ENCODE peak calls at places on chromosomes 5 and 9, in eight cellular contexts. One of them, this sample, is unnamed.

GRCh38 chr5:180950291-180950949 is 38.2 kb upstream of the BTNL3 start:
- DNase-seq in pancreas: no peak
- DNase-seq in uterus: no peak
- DNase-seq in adipocyte: no peak
- DNase-seq in A673: no peak
- DNase-seq in fibroblast of pulmonary artery: no peak
- DNase-seq in gastrocnemius medialis: no peak
- DNase-seq in HFF-Myc: no peak
- DNase-seq in this sample: no peak

GRCh38 chr9:131013015-131013755 is 4.2 kb downstream of the LAMC3 start:
- DNase-seq in pancreas: no peak
- DNase-seq in uterus: no peak
- DNase-seq in adipocyte: no peak
- DNase-seq in A673: no peak
- DNase-seq in fibroblast of pulmonary artery: no peak
- DNase-seq in gastrocnemius medialis: no peak
- DNase-seq in HFF-Myc: no peak
- DNase-seq in this sample: no peak

GRCh38 chr5:93117753-93118531 is 463.1 kb downstream of the NR2F1-AS1 start:
- DNase-seq in pancreas: no peak
- DNase-seq in uterus: no peak
- DNase-seq in adipocyte: peak
- DNase-seq in A673: no peak
- DNase-seq in fibroblast of pulmonary artery: peak
- DNase-seq in gastrocnemius medialis: no peak
- DNase-seq in HFF-Myc: no peak
- DNase-seq in this sample: peak

GRCh38 chr9:96480736-96481135 is 30.8 kb downstream of the HABP4 start:
- DNase-seq in pancreas: no peak
- DNase-seq in uterus: no peak
- DNase-seq in adipocyte: no peak
- DNase-seq in A673: no peak
- DNase-seq in fibroblast of pulmonary artery: no peak
- DNase-seq in gastrocnemius medialis: no peak
- DNase-seq in HFF-Myc: no peak
- DNase-seq in this sample: no peak

GRCh38 chr5:96377167-96377566 is 55.9 kb downstream of the PCSK1 start:
- DNase-seq in pancreas: no peak
- DNase-seq in uterus: no peak
- DNase-seq in adipocyte: no peak
- DNase-seq in A673: no peak
- DNase-seq in fibroblast of pulmonary artery: no peak
- DNase-seq in gastrocnemius medialis: no peak
- DNase-seq in HFF-Myc: no peak
- DNase-seq in this sample: no peak

GRCh38 chr9:27154923-27155322 is 45.9 kb downstream of the TEK start:
- DNase-seq in pancreas: no peak
- DNase-seq in uterus: no peak
- DNase-seq in adipocyte: peak
- DNase-seq in A673: no peak
- DNase-seq in fibroblast of pulmonary artery: peak
- DNase-seq in gastrocnemius medialis: no peak
- DNase-seq in HFF-Myc: peak
- DNase-seq in this sample: peak

GRCh38 chr5:131792900-131793299 is 3.9 kb downstream of the FNIP1 start:
- DNase-seq in pancreas: no peak
- DNase-seq in uterus: no peak
- DNase-seq in adipocyte: no peak
- DNase-seq in A673: no peak
- DNase-seq in fibroblast of pulmonary artery: no peak
- DNase-seq in gastrocnemius medialis: no peak
- DNase-seq in HFF-Myc: no peak
- DNase-seq in this sample: no peak

GRCh38 chr5:443239-444151 is 519 bp downstream of the EXOC3 start:
- DNase-seq in pancreas: no peak
- DNase-seq in uterus: no peak
- DNase-seq in adipocyte: no peak
- DNase-seq in A673: peak
- DNase-seq in fibroblast of pulmonary artery: no peak
- DNase-seq in gastrocnemius medialis: no peak
- DNase-seq in HFF-Myc: no peak
- DNase-seq in this sample: no peak

GRCh38 chr5:169050146-169050571 is 250.8 kb downstream of the SLIT3 start:
- DNase-seq in pancreas: no peak
- DNase-seq in uterus: no peak
- DNase-seq in adipocyte: peak
- DNase-seq in A673: no peak
- DNase-seq in fibroblast of pulmonary artery: no peak
- DNase-seq in gastrocnemius medialis: no peak
- DNase-seq in HFF-Myc: no peak
- DNase-seq in this sample: peak

GRCh38 chr5:175457466-175457865 is 13.5 kb upstream of the DRD1 start:
- DNase-seq in pancreas: no peak
- DNase-seq in uterus: no peak
- DNase-seq in adipocyte: no peak
- DNase-seq in A673: no peak
- DNase-seq in fibroblast of pulmonary artery: no peak
- DNase-seq in gastrocnemius medialis: no peak
- DNase-seq in HFF-Myc: no peak
- DNase-seq in this sample: no peak

GRCh38 chr5:35047785-35048404 is at the start of gene AGXT2:
- DNase-seq in pancreas: no peak
- DNase-seq in uterus: no peak
- DNase-seq in adipocyte: no peak
- DNase-seq in A673: no peak
- DNase-seq in fibroblast of pulmonary artery: no peak
- DNase-seq in gastrocnemius medialis: no peak
- DNase-seq in HFF-Myc: no peak
- DNase-seq in this sample: no peak

GRCh38 chr9:77648458-77649108 is 461 bp upstream of the GNA14 start:
- DNase-seq in pancreas: peak
- DNase-seq in uterus: peak
- DNase-seq in adipocyte: peak
- DNase-seq in A673: no peak
- DNase-seq in fibroblast of pulmonary artery: peak
- DNase-seq in gastrocnemius medialis: no peak
- DNase-seq in HFF-Myc: no peak
- DNase-seq in this sample: peak

GRCh38 chr5:169222934-169223594 is 77.9 kb downstream of the SLIT3 start:
- DNase-seq in pancreas: no peak
- DNase-seq in uterus: no peak
- DNase-seq in adipocyte: no peak
- DNase-seq in A673: no peak
- DNase-seq in fibroblast of pulmonary artery: no peak
- DNase-seq in gastrocnemius medialis: no peak
- DNase-seq in HFF-Myc: peak
- DNase-seq in this sample: no peak

GRCh38 chr9:114718801-114719221 is 36.8 kb upstream of the TEX48 start:
- DNase-seq in pancreas: no peak
- DNase-seq in uterus: no peak
- DNase-seq in adipocyte: no peak
- DNase-seq in A673: no peak
- DNase-seq in fibroblast of pulmonary artery: no peak
- DNase-seq in gastrocnemius medialis: no peak
- DNase-seq in HFF-Myc: no peak
- DNase-seq in this sample: no peak

GRCh38 chr9:69981686-69982450 is 61.8 kb upstream of the MAMDC2 start:
- DNase-seq in pancreas: no peak
- DNase-seq in uterus: no peak
- DNase-seq in adipocyte: peak
- DNase-seq in A673: peak
- DNase-seq in fibroblast of pulmonary artery: peak
- DNase-seq in gastrocnemius medialis: no peak
- DNase-seq in HFF-Myc: no peak
- DNase-seq in this sample: peak
- H3K4me3 ChIP-seq in pancreas: no peak
- H3K4me3 ChIP-seq in uterus: no peak
- H3K4me3 ChIP-seq in adipocyte: no peak
- H3K4me3 ChIP-seq in A673: no peak
- H3K4me3 ChIP-seq in fibroblast of pulmonary artery: no peak
- H3K4me3 ChIP-seq in gastrocnemius medialis: no peak
- H3K4me3 ChIP-seq in HFF-Myc: no peak
- H3K4me3 ChIP-seq in this sample: no peak

GRCh38 chr5:107522456-107522855 is 148.3 kb downstream of the EFNA5 start:
- DNase-seq in pancreas: no peak
- DNase-seq in uterus: no peak
- DNase-seq in adipocyte: no peak
- DNase-seq in A673: no peak
- DNase-seq in fibroblast of pulmonary artery: no peak
- DNase-seq in gastrocnemius medialis: no peak
- DNase-seq in HFF-Myc: no peak
- DNase-seq in this sample: no peak
- H3K4me3 ChIP-seq in pancreas: no peak
- H3K4me3 ChIP-seq in uterus: no peak
- H3K4me3 ChIP-seq in adipocyte: no peak
- H3K4me3 ChIP-seq in A673: no peak
- H3K4me3 ChIP-seq in fibroblast of pulmonary artery: no peak
- H3K4me3 ChIP-seq in gastrocnemius medialis: no peak
- H3K4me3 ChIP-seq in HFF-Myc: no peak
- H3K4me3 ChIP-seq in this sample: no peak

GRCh38 chr5:41199660-41200059 is 13.7 kb downstream of the C6 start:
- DNase-seq in pancreas: no peak
- DNase-seq in uterus: no peak
- DNase-seq in adipocyte: no peak
- DNase-seq in A673: no peak
- DNase-seq in fibroblast of pulmonary artery: no peak
- DNase-seq in gastrocnemius medialis: no peak
- DNase-seq in HFF-Myc: no peak
- DNase-seq in this sample: no peak

GRCh38 chr5:41201082-41201772 is 12.1 kb downstream of the C6 start:
- DNase-seq in pancreas: no peak
- DNase-seq in uterus: no peak
- DNase-seq in adipocyte: no peak
- DNase-seq in A673: no peak
- DNase-seq in fibroblast of pulmonary artery: peak
- DNase-seq in gastrocnemius medialis: no peak
- DNase-seq in HFF-Myc: no peak
- DNase-seq in this sample: no peak

GRCh38 chr5:41195228-41195627 is 18.1 kb downstream of the C6 start:
- DNase-seq in pancreas: no peak
- DNase-seq in uterus: no peak
- DNase-seq in adipocyte: no peak
- DNase-seq in A673: no peak
- DNase-seq in fibroblast of pulmonary artery: no peak
- DNase-seq in gastrocnemius medialis: no peak
- DNase-seq in HFF-Myc: no peak
- DNase-seq in this sample: no peak

GRCh38 chr5:41196197-41196596 is 17.1 kb downstream of the C6 start:
- DNase-seq in pancreas: no peak
- DNase-seq in uterus: no peak
- DNase-seq in adipocyte: no peak
- DNase-seq in A673: no peak
- DNase-seq in fibroblast of pulmonary artery: no peak
- DNase-seq in gastrocnemius medialis: no peak
- DNase-seq in HFF-Myc: no peak
- DNase-seq in this sample: no peak

DNA sequence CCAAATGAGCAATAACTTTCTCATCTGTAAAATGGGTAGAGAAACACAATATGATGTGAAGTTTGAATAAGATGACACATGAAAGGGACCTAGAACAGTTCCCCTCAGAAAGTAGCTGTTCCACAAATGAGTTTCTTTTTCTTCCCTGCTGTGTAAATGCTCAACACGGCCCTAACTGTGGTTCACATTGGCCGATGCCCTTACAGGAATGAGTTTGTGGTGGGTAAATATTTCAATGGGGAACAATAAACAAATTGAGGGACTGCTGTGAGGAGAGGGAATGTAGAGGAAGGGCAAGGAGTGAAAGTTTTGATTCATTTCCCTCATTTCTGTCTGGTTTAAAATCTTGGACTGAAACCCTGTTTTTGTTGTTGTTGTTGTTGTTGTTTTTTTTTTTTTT is 12.8 kb downstream of the C6 start:
- DNase-seq in pancreas: no peak
- DNase-seq in uterus: no peak
- DNase-seq in adipocyte: no peak
- DNase-seq in A673: no peak
- DNase-seq in fibroblast of pulmonary artery: no peak
- DNase-seq in gastrocnemius medialis: no peak
- DNase-seq in HFF-Myc: no peak
- DNase-seq in this sample: no peak
- H3K4me3 ChIP-seq in pancreas: no peak
- H3K4me3 ChIP-seq in uterus: no peak
- H3K4me3 ChIP-seq in adipocyte: no peak
- H3K4me3 ChIP-seq in A673: no peak
- H3K4me3 ChIP-seq in fibroblast of pulmonary artery: no peak
- H3K4me3 ChIP-seq in gastrocnemius medialis: no peak
- H3K4me3 ChIP-seq in HFF-Myc: no peak
- H3K4me3 ChIP-seq in this sample: no peak

DNA sequence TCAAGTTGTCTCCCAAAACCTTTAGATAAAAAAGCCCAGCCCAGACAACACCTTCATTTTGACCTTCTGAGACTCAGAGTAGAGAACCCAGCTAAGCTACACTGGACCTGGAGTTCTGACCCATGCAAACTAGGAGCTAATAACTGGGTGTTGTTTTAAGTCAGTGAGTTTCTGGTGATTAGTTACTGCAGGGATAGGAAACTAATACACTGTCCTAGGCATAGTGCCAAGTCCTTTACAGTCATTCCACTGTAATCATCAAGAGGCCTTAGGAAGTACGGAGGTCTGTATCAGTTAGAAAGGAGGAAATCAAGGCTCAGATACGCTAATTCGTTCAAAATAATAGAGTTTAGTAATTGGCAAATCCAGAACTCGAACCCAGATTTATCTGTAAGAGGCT is 197.9 kb downstream of the KCTD16 start:
- DNase-seq in pancreas: no peak
- DNase-seq in uterus: no peak
- DNase-seq in adipocyte: peak
- DNase-seq in A673: peak
- DNase-seq in fibroblast of pulmonary artery: peak
- DNase-seq in gastrocnemius medialis: no peak
- DNase-seq in HFF-Myc: no peak
- DNase-seq in this sample: peak
- H3K4me3 ChIP-seq in pancreas: no peak
- H3K4me3 ChIP-seq in uterus: no peak
- H3K4me3 ChIP-seq in adipocyte: no peak
- H3K4me3 ChIP-seq in A673: no peak
- H3K4me3 ChIP-seq in fibroblast of pulmonary artery: no peak
- H3K4me3 ChIP-seq in gastrocnemius medialis: no peak
- H3K4me3 ChIP-seq in HFF-Myc: no peak
- H3K4me3 ChIP-seq in this sample: no peak

DNA sequence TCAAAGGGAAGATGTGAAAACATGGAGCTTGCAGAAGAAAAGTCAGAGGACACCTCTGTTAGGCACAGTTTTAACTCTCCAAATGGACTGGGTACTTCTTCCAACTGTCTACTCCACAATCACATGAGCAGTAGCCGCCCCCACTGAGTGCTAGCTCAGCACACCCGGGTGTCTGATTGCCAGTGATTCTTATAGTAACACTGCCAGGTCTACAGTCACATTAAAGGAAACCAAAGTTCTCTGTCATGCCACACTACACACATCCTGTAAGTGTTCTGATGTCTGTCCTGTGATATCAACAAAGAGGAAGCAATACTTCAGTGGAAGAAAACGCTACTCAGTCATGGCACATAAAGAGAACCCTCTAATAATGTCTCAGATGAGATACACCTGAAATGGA is at the start of gene HAVCR2:
- DNase-seq in pancreas: peak
- DNase-seq in uterus: no peak
- DNase-seq in adipocyte: no peak
- DNase-seq in A673: no peak
- DNase-seq in fibroblast of pulmonary artery: no peak
- DNase-seq in gastrocnemius medialis: peak
- DNase-seq in HFF-Myc: no peak
- DNase-seq in this sample: no peak
- H3K4me3 ChIP-seq in pancreas: no peak
- H3K4me3 ChIP-seq in uterus: no peak
- H3K4me3 ChIP-seq in adipocyte: peak
- H3K4me3 ChIP-seq in A673: no peak
- H3K4me3 ChIP-seq in fibroblast of pulmonary artery: no peak
- H3K4me3 ChIP-seq in gastrocnemius medialis: peak
- H3K4me3 ChIP-seq in HFF-Myc: no peak
- H3K4me3 ChIP-seq in this sample: no peak